ENCODE peak calls at places on chromosomes 6 and 20, in four cellular contexts. N is stimulated activated CD8-positive, alpha-beta memory T cell treated with anti-CD3 and anti-CD28 coated beads, Interleukin-15, amount 100 ng/mL, for 4 hours; D is NCI-H524; I is bronchial epithelial cell. C is an unnamed sample.
A peak's percentile ranks its signal among the peaks of the same experiment; 100 is the strongest.

GRCh38 chr6:36054965-36055364 is 27.4 kb downstream of the MAPK14 start:
- DNase-seq in N (no peak), D (peak; percentile 26), I (no peak), C (no peak)

GRCh38 chr6:54043360-54043759 is 67.9 kb upstream of the MLIP start:
- DNase-seq in D (no peak), N (no peak), I (no peak), C (no peak)

GRCh38 chr20:42338274-42339172 is 720.3 kb upstream of the CHD6 start:
- DNase-seq in I (no peak), N (no peak), D (no peak), C (no peak)

GRCh38 chr6:46051962-46052361 is 36.3 kb upstream of the CLIC5 start:
- DNase-seq in N (no peak), I (no peak), D (no peak), C (no peak)

GRCh38 chr20:10553326-10553984 is 118.3 kb downstream of the SLX4IP start:
- DNase-seq in D (peak; percentile 69), I (peak; percentile 74), N (peak; percentile 15), C (no peak)

GRCh38 chr6:137043710-137044365 is 927 bp downstream of the IL20RA start:
- DNase-seq in D (peak; percentile 59), N (no peak), I (peak; percentile 50), C (no peak)

GRCh38 chr6:133312006-133312405 is 70.8 kb downstream of the EYA4 start:
- DNase-seq in D (no peak), N (no peak), I (no peak), C (no peak)

GRCh38 chr6:30450908-30451818 is 38.1 kb upstream of the HLA-E start:
- DNase-seq in I (peak; percentile 47), D (peak; percentile 7), N (peak; percentile 37), C (no peak)

GRCh38 chr20:21554376-21554890 is 40.6 kb upstream of the NKX2-2 start:
- DNase-seq in N (no peak), D (no peak), I (no peak), C (no peak)

GRCh38 chr6:134512946-134513345 is 195.0 kb upstream of the SGK1 start:
- DNase-seq in D (no peak), I (no peak), N (no peak), C (no peak)

GRCh38 chr20:37711001-37711400 is 17.2 kb downstream of the CTNNBL1 start:
- DNase-seq in I (peak; percentile 48), D (no peak), N (no peak), C (no peak)

GRCh38 chr20:46139908-46140482 is 21.9 kb downstream of the CD40 start:
- DNase-seq in N (no peak), D (peak; percentile 78), I (peak; percentile 81), C (no peak)

GRCh38 chr20:24017160-24017761 is 28.7 kb upstream of the GGTLC1 start:
- DNase-seq in N (no peak), I (peak; percentile 83), D (no peak), C (no peak)

GRCh38 chr20:57877995-57878394 is 168.2 kb upstream of the PMEPA1 start:
- DNase-seq in I (no peak), D (no peak), N (no peak), C (no peak)

GRCh38 chr6:43532201-43532600 is 15.3 kb downstream of the POLR1C start:
- DNase-seq in D (no peak), N (no peak), I (no peak), C (no peak)

GRCh38 chr20:63686094-63686491 is 10.4 kb upstream of the TNFRSF6B start:
- DNase-seq in D (no peak), N (no peak), I (no peak), C (no peak)

GRCh38 chr20:6081236-6081635 is 27.4 kb upstream of the LRRN4 start:
- DNase-seq in I (peak; percentile 27), D (no peak), N (no peak), C (no peak)

GRCh38 chr20:32543570-32544259 is 41.4 kb downstream of the NOL4L start:
- DNase-seq in I (no peak), N (no peak), D (no peak), C (no peak)

GRCh38 chr20:9617062-9617461 is 102.7 kb downstream of the LAMP5 start:
- DNase-seq in D (peak; percentile 83), I (peak; percentile 51), N (peak; percentile 3), C (no peak)

C was measured in esophagus squamous epithelium.